ENCODE peak calls at places on chromosomes 5 and 9, in four cellular contexts. M, X, V and K are unnamed samples.
A peak's percentile ranks its signal among the peaks of the same experiment; 100 is the strongest.

GRCh38 chr5:3361811-3362605 is 233.6 kb upstream of the IRX1 start:
- DNase-seq in M (no peak), X (no peak), V (no peak), K (no peak)

GRCh38 chr5:172509405-172509781 is 55.1 kb upstream of the SH3PXD2B start:
- DNase-seq in X (no peak), M (peak; percentile 57), V (peak; percentile 24), K (no peak)

GRCh38 chr5:109786177-109786576 is 96.5 kb downstream of the MAN2A1 start:
- DNase-seq in M (no peak), V (no peak), X (no peak), K (no peak)

GRCh38 chr9:101201626-101202025 is 173.1 kb downstream of the PLPPR1 start:
- DNase-seq in V (no peak), X (no peak), M (no peak), K (no peak)

GRCh38 chr9:133059623-133060022 is 2.2 kb upstream of the CEL start:
- DNase-seq in V (no peak), M (no peak), X (peak; percentile 74), K (no peak)

GRCh38 chr5:180461303-180461702 is 32.9 kb upstream of the CNOT6 start:
- DNase-seq in V (no peak), M (no peak), X (peak; percentile 57), K (no peak)

GRCh38 chr5:60223342-60223741 is 329.8 kb upstream of the PDE4D start:
- DNase-seq in X (no peak), V (no peak), M (no peak), K (peak; percentile 31)

GRCh38 chr5:155728857-155729683 is 597.9 kb upstream of the SGCD start:
- DNase-seq in M (peak; percentile 69), X (peak; percentile 62), V (no peak), K (no peak)

GRCh38 chr5:56817306-56817986 is 2.1 kb downstream of the MAP3K1 start:
- DNase-seq in V (no peak), X (no peak), M (no peak), K (no peak)

GRCh38 chr9:130140701-130141100 is 31.5 kb upstream of the NCS1 start:
- DNase-seq in M (no peak), X (no peak), V (no peak), K (no peak)

GRCh38 chr5:15946026-15946425 is 233.6 kb downstream of the MARCHF11 start:
- DNase-seq in V (no peak), M (no peak), X (no peak), K (no peak)

GRCh38 chr5:59483971-59484472 is 409.5 kb downstream of the PDE4D start:
- DNase-seq in X (no peak), M (no peak), V (no peak), K (peak; percentile 54)

GRCh38 chr5:74336286-74336685 is 304.2 kb downstream of the ENC1 start:
- DNase-seq in M (no peak), X (no peak), V (no peak), K (no peak)

GRCh38 chr5:109921735-109922395 is 232.1 kb downstream of the MAN2A1 start:
- DNase-seq in V (no peak), X (no peak), M (no peak), K (no peak)

GRCh38 chr9:90053027-90053426 is 448.2 kb downstream of the GADD45G start:
- DNase-seq in X (no peak), V (no peak), M (no peak), K (no peak)

GRCh38 chr9:110214090-110214489 is 6.1 kb upstream of the C9orf152 start:
- DNase-seq in V (no peak), M (no peak), X (peak; percentile 90), K (no peak)

GRCh38 chr9:129109504-129109903 is 1.1 kb downstream of the CRAT start:
- DNase-seq in V (peak; percentile 77), X (peak; percentile 94), M (no peak), K (no peak)

GRCh38 chr5:40437452-40437861 is 242.3 kb upstream of the PTGER4 start:
- DNase-seq in V (no peak), M (no peak), X (peak; percentile 91), K (peak; percentile 90)

GRCh38 chr9:101587644-101588043 is 7.1 kb downstream of the PPP3R2 start:
- DNase-seq in X (no peak), V (no peak), M (no peak), K (no peak)

GRCh38 chr9:19457694-19458009 is 48.8 kb downstream of the ACER2 start:
- DNase-seq in V (no peak), M (no peak), X (no peak), K (no peak)

GRCh38 chr5:138990986-138991645 is 116.0 kb upstream of the LRRTM2 start:
- DNase-seq in M (no peak), X (no peak), V (no peak), K (no peak)

GRCh38 chr5:109743770-109744212 is 54.1 kb downstream of the MAN2A1 start:
- DNase-seq in V (no peak), X (peak; percentile 73), M (no peak), K (peak; percentile 96)

GRCh38 chr5:6849569-6849968 is 136.3 kb downstream of the TENT4A start:
- DNase-seq in M (no peak), X (no peak), V (no peak), K (no peak)

GRCh38 chr9:87193925-87194380 is 246.6 kb upstream of the GAS1 start:
- DNase-seq in X (no peak), M (no peak), V (no peak), K (peak; percentile 86)

GRCh38 chr5:152372875-152373274 is 32.2 kb downstream of the NMUR2 start:
- DNase-seq in M (no peak), V (no peak), X (no peak), K (no peak)

GRCh38 chr5:108280248-108280647 is 101.7 kb downstream of the FBXL17 start:
- DNase-seq in X (peak; percentile 77), M (no peak), V (no peak), K (no peak)

GRCh38 chr9:105063665-105064247 is 135.8 kb upstream of the ABCA1 start:
- DNase-seq in V (peak; percentile 68), X (peak; percentile 83), M (no peak), K (peak; percentile 96)

GRCh38 chr5:55101556-55102276 is 730 bp upstream of the GZMA start:
- DNase-seq in V (no peak), X (no peak), M (no peak), K (no peak)

GRCh38 chr9:109922617-109923260 is 142.7 kb downstream of the PALM2AKAP2 start:
- DNase-seq in V (no peak), M (no peak), X (no peak), K (no peak)

GRCh38 chr5:176658817-176659216 is 11.5 kb downstream of the TSPAN17 start:
- DNase-seq in V (no peak), X (peak; percentile 89), M (no peak), K (peak; percentile 29)
- H3K27ac ChIP-seq in V (no peak overlapping the region), X (peak overlapping the region; percentile 3), M (no peak overlapping the region), K (no peak overlapping the region)

GRCh38 chr5:135245521-135246499 is 153.2 kb downstream of the MACROH2A1 start:
- DNase-seq in M (peak; percentile 5), X (peak; percentile 92), V (peak; percentile 41), K (peak; percentile 47)
- H3K27ac ChIP-seq in M (no peak overlapping the region), X (peak overlapping the region; percentile 76), V (peak overlapping the region; percentile 27), K (peak overlapping the region; percentile 64)

GRCh38 chr9:16651445-16651964 is 219.0 kb downstream of the BNC2 start:
- DNase-seq in M (no peak), V (no peak), X (no peak), K (no peak)

GRCh38 chr9:16640649-16641048 is 229.8 kb downstream of the BNC2 start:
- DNase-seq in V (no peak), M (no peak), X (no peak), K (no peak)

GRCh38 chr9:16642421-16643109 is 227.9 kb downstream of the BNC2 start:
- DNase-seq in X (no peak), V (no peak), M (no peak), K (no peak)

GRCh38 chr9:16645970-16646369 is 224.5 kb downstream of the BNC2 start:
- DNase-seq in V (no peak), X (no peak), M (no peak), K (no peak)
- H3K27ac ChIP-seq in V (no peak overlapping the region), X (no peak overlapping the region), M (no peak overlapping the region), K (no peak overlapping the region)

DNA sequence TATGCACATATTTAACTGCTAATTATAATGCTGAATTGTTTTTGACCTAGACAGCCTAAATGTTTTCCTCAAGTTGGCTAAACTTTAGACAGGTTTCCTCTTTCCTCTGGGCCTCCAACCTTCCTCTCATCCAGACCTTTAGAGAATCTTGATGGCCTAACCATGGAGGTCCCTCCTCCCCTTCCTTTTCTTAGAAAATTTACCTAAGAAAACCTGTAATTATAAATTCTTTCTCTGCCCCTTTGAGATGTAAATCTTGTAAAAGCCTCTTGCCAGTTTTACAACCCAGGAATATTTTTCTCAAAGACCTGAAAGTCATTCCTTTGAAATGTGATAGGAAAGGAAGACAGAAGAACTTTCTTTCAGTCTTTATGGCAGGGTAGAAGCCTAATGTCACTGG is 1752.6 kb upstream of the C9orf72 start:
- DNase-seq in M (no peak), V (no peak), X (no peak), K (no peak)
- H3K27ac ChIP-seq in M (no peak overlapping the region), V (no peak overlapping the region), X (no peak overlapping the region), K (no peak overlapping the region)

GRCh38 chr5:42507451-42508092 is 84.3 kb downstream of the GHR start:
- DNase-seq in X (no peak), M (no peak), V (no peak), K (no peak)

GRCh38 chr5:42499016-42499415 is 75.8 kb downstream of the GHR start:
- DNase-seq in X (no peak), M (no peak), V (no peak), K (no peak)

GRCh38 chr5:42506662-42507061 is 83.4 kb downstream of the GHR start:
- DNase-seq in V (no peak), M (no peak), X (no peak), K (no peak)

GRCh38 chr5:42500003-42500599 is 76.9 kb downstream of the GHR start:
- DNase-seq in M (no peak), X (no peak), V (no peak), K (no peak)

GRCh38 chr5:42502613-42503470 is 79.6 kb downstream of the GHR start:
- DNase-seq in V (no peak), X (no peak), M (no peak), K (no peak)
- H3K27ac ChIP-seq in V (no peak overlapping the region), X (no peak overlapping the region), M (no peak overlapping the region), K (no peak overlapping the region)

DNA sequence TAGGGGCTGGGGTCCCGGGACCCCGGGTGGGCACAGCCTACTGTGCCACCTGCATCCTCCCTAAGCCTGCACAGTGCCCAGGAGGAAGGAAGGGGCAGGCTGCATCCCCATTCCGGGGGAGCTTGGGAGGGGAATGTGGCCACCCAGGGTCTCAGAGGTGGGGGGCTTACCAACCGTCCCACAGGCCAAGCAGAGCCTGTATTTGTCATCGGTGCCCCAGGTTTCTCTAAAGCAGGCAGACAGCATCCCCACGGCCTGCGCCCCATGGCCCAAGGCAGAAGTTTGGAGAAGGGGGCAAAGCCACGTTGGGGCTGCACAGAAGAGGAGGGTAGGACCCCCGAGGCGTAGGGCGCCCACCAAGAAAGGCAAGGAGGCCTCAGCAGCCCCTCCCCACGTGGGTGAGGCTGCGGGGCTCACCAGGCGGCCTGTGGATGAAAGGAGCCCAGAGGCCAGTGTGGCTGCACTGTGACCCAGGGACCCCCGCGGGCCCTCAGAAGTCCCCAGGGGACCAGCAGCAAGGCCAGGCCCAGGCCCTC is 494 bp upstream of the GPSM1 start:
- DNase-seq in M (no peak), V (no peak), X (no peak), K (no peak)
- H3K27ac ChIP-seq in M (peak overlapping the region; percentile 23), V (peak overlapping the region; percentile 73), X (peak overlapping the region; percentile 78), K (peak overlapping the region; percentile 68)

GRCh38 chr9:94993821-94994165 is 267.3 kb downstream of the AOPEP start:
- DNase-seq in M (no peak), V (no peak), X (no peak), K (no peak)
- H3K27ac ChIP-seq in M (no peak overlapping the region), V (peak overlapping the region; percentile 77), X (no peak overlapping the region), K (no peak overlapping the region)